ENCODE peak calls at places on chromosomes 7 and 10, in six cellular contexts. V is HCT116, F is HepG2, T is SK-N-SH, I is K562, E is GM12878. W is an unnamed sample.

GRCh38 chr7:116784647-116785046 is 77.7 kb upstream of the CAPZA2 start:
- DNase-seq in V (no peak), F (no peak), T (no peak), I (no peak), E (no peak), W (no peak)

GRCh38 chr7:105664816-105665525 is 83.7 kb upstream of the EFCAB10 start:
- DNase-seq in V (peak), F (peak), T (peak), I (peak), E (no peak), W (no peak)

GRCh38 chr7:148563583-148564274 is 26.8 kb upstream of the C7orf33 start:
- DNase-seq in V (no peak), F (no peak), T (no peak), I (no peak), E (no peak), W (no peak)

GRCh38 chr7:55059006-55059405 is 40.2 kb downstream of the EGFR start:
- DNase-seq in V (no peak), F (no peak), T (no peak), I (no peak), E (no peak), W (no peak)

GRCh38 chr7:11319491-11320274 is 346.0 kb downstream of the PHF14 start:
- DNase-seq in V (no peak), F (no peak), T (no peak), I (no peak), E (no peak), W (no peak)

GRCh38 chr7:10075866-10076265 is 897.8 kb upstream of the PHF14 start:
- DNase-seq in V (no peak), F (no peak), T (no peak), I (no peak), E (no peak), W (no peak)

GRCh38 chr10:52314007-52314821 is at the start of gene DKK1:
- DNase-seq in V (peak), F (peak), T (peak), I (no peak), E (no peak), W (no peak)

GRCh38 chr7:117715784-117716445 is 157.3 kb downstream of the CTTNBP2 start:
- DNase-seq in V (peak), F (peak), T (peak), I (peak), E (no peak), W (peak)

GRCh38 chr7:15007507-15007906 is 105.0 kb upstream of the DGKB start:
- DNase-seq in V (peak), F (peak), T (peak), I (no peak), E (no peak), W (no peak)

GRCh38 chr7:101635484-101635883 is 6.4 kb upstream of the MYL10 start:
- DNase-seq in V (no peak), F (no peak), T (peak), I (no peak), E (no peak), W (no peak)

GRCh38 chr10:598415-599170 is 90.9 kb downstream of the DIP2C start:
- DNase-seq in V (no peak), F (no peak), T (no peak), I (no peak), E (no peak), W (no peak)

GRCh38 chr7:20651960-20652544 is 36.6 kb downstream of the ABCB5 start:
- DNase-seq in V (peak), F (no peak), T (peak), I (no peak), E (no peak), W (no peak)

GRCh38 chr10:121527690-121528089 is 70.6 kb downstream of the FGFR2 start:
- DNase-seq in V (no peak), F (no peak), T (no peak), I (no peak), E (no peak), W (no peak)

GRCh38 chr7:7672545-7673239 is 32.1 kb downstream of the UMAD1 start:
- DNase-seq in V (no peak), F (no peak), T (no peak), I (no peak), E (no peak), W (no peak)

GRCh38 chr10:68871731-68872342 is 29.3 kb upstream of the DDX50 start:
- DNase-seq in V (no peak), F (peak), T (peak), I (no peak), E (no peak), W (no peak)

GRCh38 chr10:18279202-18279601 is 139.0 kb downstream of the CACNB2 start:
- DNase-seq in V (no peak), F (no peak), T (no peak), I (no peak), E (no peak), W (no peak)

GRCh38 chr7:105759670-105760548 is 116.5 kb downstream of the ATXN7L1 start:
- DNase-seq in V (peak), F (peak), T (peak), I (peak), E (no peak), W (no peak)

GRCh38 chr10:52939894-52940293 is 167.3 kb upstream of the MBL2 start:
- DNase-seq in V (no peak), F (no peak), T (no peak), I (no peak), E (no peak), W (no peak)

GRCh38 chr10:25059990-25060389 is 43.6 kb downstream of the THNSL1 start:
- DNase-seq in V (peak), F (peak), T (no peak), I (peak), E (no peak), W (no peak)

GRCh38 chr10:102316421-102316820 is 71.1 kb downstream of the GBF1 start:
- DNase-seq in V (no peak), F (no peak), T (no peak), I (no peak), E (no peak), W (no peak)

GRCh38 chr10:34252111-34252510 is 563.0 kb downstream of the PARD3 start:
- DNase-seq in V (peak), F (no peak), T (no peak), I (no peak), E (no peak), W (no peak)

GRCh38 chr10:75115137-75115536 is 3.7 kb downstream of the SAMD8 start:
- DNase-seq in V (no peak), F (no peak), T (no peak), I (no peak), E (no peak), W (no peak)

GRCh38 chr10:53664620-53665019 is 892.0 kb upstream of the MBL2 start:
- DNase-seq in V (no peak), F (no peak), T (no peak), I (no peak), E (no peak), W (no peak)

GRCh38 chr10:13628661-13629060 is 41.9 kb downstream of the PRPF18 start:
- DNase-seq in V (no peak), F (no peak), T (no peak), I (no peak), E (no peak), W (no peak)

GRCh38 chr7:47508389-47509380 is 73.2 kb downstream of the TNS3 start:
- DNase-seq in V (no peak), F (peak), T (peak), I (no peak), E (no peak), W (no peak)

GRCh38 chr7:129298268-129298893 is 73.6 kb downstream of the AHCYL2 start:
- DNase-seq in V (peak), F (peak), T (peak), I (peak), E (no peak), W (peak)

GRCh38 chr10:61262486-61263261 is 190.5 kb downstream of the TMEM26 start:
- DNase-seq in V (no peak), F (no peak), T (no peak), I (no peak), E (no peak), W (no peak)

GRCh38 chr10:87657370-87657769 is 2.3 kb upstream of the PAPSS2 start:
- DNase-seq in V (no peak), F (no peak), T (no peak), I (no peak), E (no peak), W (no peak)

GRCh38 chr7:33883566-33883965 is 21.8 kb upstream of the BMPER start:
- DNase-seq in V (no peak), F (no peak), T (no peak), I (no peak), E (no peak), W (no peak)

GRCh38 chr7:139060838-139061237 is 25.0 kb upstream of the ZC3HAV1L start:
- DNase-seq in V (no peak), F (no peak), T (no peak), I (no peak), E (no peak), W (no peak)

GRCh38 chr10:132011027-132011426 is 29.3 kb upstream of the BNIP3 start:
- DNase-seq in V (no peak), F (no peak), T (no peak), I (no peak), E (no peak), W (no peak)

GRCh38 chr10:1420663-1421362 is 316.5 kb downstream of the ADARB2 start:
- DNase-seq in V (peak), F (peak), T (peak), I (peak), E (no peak), W (peak)

GRCh38 chr10:35492387-35493195 is 112.5 kb upstream of the GJD4 start:
- DNase-seq in V (no peak), F (no peak), T (no peak), I (peak), E (no peak), W (no peak)

GRCh38 chr7:30988346-30989005 is 24.7 kb downstream of the GHRHR start:
- DNase-seq in V (no peak), F (no peak), T (peak), I (no peak), E (no peak), W (no peak)

GRCh38 chr10:68543004-68543918 is 15.9 kb upstream of the SLC25A16 start:
- DNase-seq in V (peak), F (peak), T (no peak), I (peak), E (no peak), W (peak)

GRCh38 chr10:49323171-49323895 is 24.4 kb downstream of the C10orf71 start:
- DNase-seq in V (no peak), F (no peak), T (no peak), I (no peak), E (no peak), W (no peak)

GRCh38 chr7:74044366-74045350 is 16.7 kb downstream of the ELN start:
- DNase-seq in V (no peak), F (no peak), T (no peak), I (no peak), E (no peak), W (no peak)

GRCh38 chr10:3995302-3996210 is 210.5 kb upstream of the KLF6 start:
- DNase-seq in V (no peak), F (no peak), T (no peak), I (no peak), E (no peak), W (no peak)

GRCh38 chr7:105648561-105649401 is 67.5 kb upstream of the EFCAB10 start:
- DNase-seq in V (peak), F (peak), T (peak), I (no peak), E (no peak), W (no peak)

GRCh38 chr7:29145553-29146081 is 720 bp downstream of the CPVL start:
- DNase-seq in V (no peak), F (no peak), T (no peak), I (no peak), E (no peak), W (no peak)
- H3K27ac ChIP-seq in V (no peak), F (peak), T (no peak), I (no peak), E (no peak), W (no peak)

DNA sequence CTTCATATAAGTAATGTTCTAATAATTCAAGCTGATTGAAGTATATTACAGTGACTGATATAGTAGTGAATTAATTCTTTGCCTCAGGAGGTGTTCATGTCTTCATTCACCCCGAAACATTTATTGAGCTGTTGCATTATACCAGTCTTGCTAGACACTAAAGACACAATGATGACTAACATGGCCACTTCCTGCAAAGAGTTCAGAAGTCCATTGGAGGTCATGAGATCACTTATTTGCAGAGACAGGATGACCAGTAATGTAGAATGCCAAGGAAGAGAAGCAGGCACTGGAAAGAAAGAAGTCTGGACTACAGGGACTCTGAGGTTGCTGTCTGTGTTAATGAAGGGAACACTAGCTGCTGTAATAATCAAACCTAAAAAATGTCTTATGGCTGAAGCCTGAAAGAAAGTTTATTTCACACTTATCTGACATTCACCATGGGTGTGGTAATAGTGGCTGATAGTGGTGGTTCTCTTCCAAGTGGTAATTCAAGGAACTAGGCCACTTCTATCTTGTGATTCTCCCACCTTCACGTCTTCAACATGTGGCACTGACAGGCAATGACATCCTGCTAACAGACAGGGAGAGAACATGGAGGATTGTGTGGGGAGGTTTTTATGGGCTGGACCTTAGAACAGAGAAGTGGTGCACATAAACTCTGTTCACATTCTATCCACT is 89.3 kb upstream of the MKLN1 start:
- DNase-seq in V (no peak), F (peak), T (no peak), I (no peak), E (no peak), W (no peak)
- TF ChIP-seq SIN3A in V (no peak), F (no peak), T (no peak), I (no peak), E (no peak), W (no peak)

GRCh38 chr7:44724276-44724675 is 24.4 kb upstream of the ZMIZ2 start:
- DNase-seq in V (no peak), F (no peak), T (no peak), I (no peak), E (no peak), W (no peak)
- TF ChIP-seq REST in V (no peak), F (no peak), T (no peak), I (no peak), E (no peak), W (no peak)

DNA sequence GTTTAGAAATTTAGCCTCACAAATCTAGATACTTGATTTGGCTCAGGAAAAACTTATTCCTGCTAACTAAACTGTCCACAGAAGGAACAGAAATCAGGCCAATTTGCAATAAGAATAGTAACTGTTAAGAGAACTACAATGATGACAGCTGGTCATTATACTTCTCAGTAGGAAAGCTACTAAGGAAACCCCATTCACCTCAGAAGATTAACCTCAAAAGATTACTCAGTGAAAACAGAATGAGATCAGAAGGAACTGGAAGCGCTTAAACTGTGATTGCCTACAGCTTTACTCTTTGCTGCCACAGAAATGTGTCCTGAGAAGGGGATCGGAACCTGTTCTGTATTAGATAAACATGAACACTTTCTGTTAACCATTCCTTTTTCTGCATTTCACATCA is 24.3 kb upstream of the DNAJB12 start:
- DNase-seq in V (no peak), F (no peak), T (no peak), I (no peak), E (no peak), W (no peak)
- H3K27ac ChIP-seq in V (no peak), F (no peak), T (no peak), I (no peak), E (no peak), W (no peak)

GRCh38 chr10:72126184-72126871 is 38.0 kb upstream of the SPOCK2 start:
- DNase-seq in V (peak), F (peak), T (peak), I (peak), E (no peak), W (no peak)
- TF ChIP-seq SIN3A in V (no peak), F (no peak), T (no peak), I (no peak), E (no peak), W (no peak)

GRCh38 chr10:124604214-124605000 is 139.8 kb downstream of the FAM53B start:
- DNase-seq in V (no peak), F (no peak), T (peak), I (no peak), E (no peak), W (no peak)
- TF ChIP-seq REST in V (no peak), F (no peak), T (no peak), I (no peak), E (no peak), W (no peak)

W was measured in Panc1.